ENCODE peak calls at places on chromosome 4, in five cellular contexts. One of them, this sample, is unnamed.

GRCh38 chr4:1035510-1035909 is 24.1 kb downstream of the FGFRL1 start:
- DNase-seq in GM12878: no peak
- DNase-seq in HepG2: peak
- DNase-seq in K562: no peak
- DNase-seq in HCT116: no peak
- DNase-seq in this sample: no peak

GRCh38 chr4:38470708-38471262 is 193.2 kb upstream of the KLF3 start:
- DNase-seq in GM12878: no peak
- DNase-seq in HepG2: no peak
- DNase-seq in K562: no peak
- DNase-seq in HCT116: no peak
- DNase-seq in this sample: no peak

GRCh38 chr4:141499454-141499853 is 136.9 kb upstream of the IL15 start:
- DNase-seq in GM12878: no peak
- DNase-seq in HepG2: no peak
- DNase-seq in K562: no peak
- DNase-seq in HCT116: no peak
- DNase-seq in this sample: no peak

GRCh38 chr4:97942137-97942536 is 201.1 kb downstream of the STPG2 start:
- DNase-seq in GM12878: no peak
- DNase-seq in HepG2: no peak
- DNase-seq in K562: no peak
- DNase-seq in HCT116: peak
- DNase-seq in this sample: no peak

GRCh38 chr4:80268936-80269335 is 2.5 kb downstream of the FGF5 start:
- DNase-seq in GM12878: no peak
- DNase-seq in HepG2: no peak
- DNase-seq in K562: no peak
- DNase-seq in HCT116: no peak
- DNase-seq in this sample: no peak

GRCh38 chr4:111475001-111475400 is 670.3 kb upstream of the FAM241A start:
- DNase-seq in GM12878: no peak
- DNase-seq in HepG2: peak
- DNase-seq in K562: no peak
- DNase-seq in HCT116: peak
- DNase-seq in this sample: peak

GRCh38 chr4:82509029-82509428 is 52.8 kb downstream of the TMEM150C start:
- DNase-seq in GM12878: no peak
- DNase-seq in HepG2: no peak
- DNase-seq in K562: no peak
- DNase-seq in HCT116: no peak
- DNase-seq in this sample: no peak

GRCh38 chr4:128782076-128782715 is 27.3 kb upstream of the JADE1 start:
- DNase-seq in GM12878: no peak
- DNase-seq in HepG2: peak
- DNase-seq in K562: no peak
- DNase-seq in HCT116: peak
- DNase-seq in this sample: no peak

GRCh38 chr4:165360041-165360782 is 18.6 kb upstream of the CPE start:
- DNase-seq in GM12878: no peak
- DNase-seq in HepG2: no peak
- DNase-seq in K562: no peak
- DNase-seq in HCT116: no peak
- DNase-seq in this sample: no peak

GRCh38 chr4:126687655-126688358 is 945.0 kb upstream of the INTU start:
- DNase-seq in GM12878: no peak
- DNase-seq in HepG2: no peak
- DNase-seq in K562: no peak
- DNase-seq in HCT116: no peak
- DNase-seq in this sample: no peak

GRCh38 chr4:11635336-11635735 is 206.6 kb upstream of the HS3ST1 start:
- DNase-seq in GM12878: no peak
- DNase-seq in HepG2: no peak
- DNase-seq in K562: no peak
- DNase-seq in HCT116: peak
- DNase-seq in this sample: no peak

GRCh38 chr4:98203406-98204235 is 57.6 kb upstream of the RAP1GDS1 start:
- DNase-seq in GM12878: peak
- DNase-seq in HepG2: no peak
- DNase-seq in K562: no peak
- DNase-seq in HCT116: no peak
- DNase-seq in this sample: no peak

GRCh38 chr4:161952382-161952781 is 211.4 kb downstream of the FSTL5 start:
- DNase-seq in GM12878: no peak
- DNase-seq in HepG2: no peak
- DNase-seq in K562: no peak
- DNase-seq in HCT116: no peak
- DNase-seq in this sample: no peak

GRCh38 chr4:122005064-122005755 is 53.4 kb upstream of the TRPC3 start:
- DNase-seq in GM12878: no peak
- DNase-seq in HepG2: no peak
- DNase-seq in K562: no peak
- DNase-seq in HCT116: no peak
- DNase-seq in this sample: no peak

GRCh38 chr4:140408974-140409373 is 18.5 kb downstream of the CLGN start:
- DNase-seq in GM12878: no peak
- DNase-seq in HepG2: no peak
- DNase-seq in K562: no peak
- DNase-seq in HCT116: no peak
- DNase-seq in this sample: no peak

GRCh38 chr4:61275214-61275613 is 75.1 kb downstream of the ADGRL3 start:
- DNase-seq in GM12878: no peak
- DNase-seq in HepG2: no peak
- DNase-seq in K562: no peak
- DNase-seq in HCT116: no peak
- DNase-seq in this sample: no peak

GRCh38 chr4:102281171-102281842 is 64.0 kb downstream of the SLC39A8 start:
- DNase-seq in GM12878: no peak
- DNase-seq in HepG2: no peak
- DNase-seq in K562: no peak
- DNase-seq in HCT116: no peak
- DNase-seq in this sample: no peak

GRCh38 chr4:61992351-61992750 is 792.2 kb downstream of the ADGRL3 start:
- DNase-seq in GM12878: no peak
- DNase-seq in HepG2: no peak
- DNase-seq in K562: no peak
- DNase-seq in HCT116: no peak
- DNase-seq in this sample: no peak

GRCh38 chr4:188854451-188854850 is 715.2 kb downstream of the TRIML1 start:
- DNase-seq in GM12878: no peak
- DNase-seq in HepG2: no peak
- DNase-seq in K562: no peak
- DNase-seq in HCT116: no peak
- DNase-seq in this sample: no peak

GRCh38 chr4:101707596-101707995 is 82.9 kb upstream of the BANK1 start:
- DNase-seq in GM12878: no peak
- DNase-seq in HepG2: no peak
- DNase-seq in K562: no peak
- DNase-seq in HCT116: no peak
- DNase-seq in this sample: no peak

GRCh38 chr4:67933755-67934154 is 29.5 kb downstream of the TMPRSS11A start:
- DNase-seq in GM12878: no peak
- DNase-seq in HepG2: no peak
- DNase-seq in K562: no peak
- DNase-seq in HCT116: no peak
- DNase-seq in this sample: no peak

GRCh38 chr4:37490391-37491347 is 195.5 kb downstream of the RELL1 start:
- DNase-seq in GM12878: no peak
- DNase-seq in HepG2: peak
- DNase-seq in K562: no peak
- DNase-seq in HCT116: no peak
- DNase-seq in this sample: no peak

GRCh38 chr4:145278341-145279121 is 98.1 kb upstream of the OTUD4 start:
- DNase-seq in GM12878: no peak
- DNase-seq in HepG2: no peak
- DNase-seq in K562: peak
- DNase-seq in HCT116: no peak
- DNase-seq in this sample: no peak

GRCh38 chr4:153419029-153419428 is 47.1 kb upstream of the TMEM131L start:
- DNase-seq in GM12878: no peak
- DNase-seq in HepG2: no peak
- DNase-seq in K562: no peak
- DNase-seq in HCT116: no peak
- DNase-seq in this sample: peak

DNA sequence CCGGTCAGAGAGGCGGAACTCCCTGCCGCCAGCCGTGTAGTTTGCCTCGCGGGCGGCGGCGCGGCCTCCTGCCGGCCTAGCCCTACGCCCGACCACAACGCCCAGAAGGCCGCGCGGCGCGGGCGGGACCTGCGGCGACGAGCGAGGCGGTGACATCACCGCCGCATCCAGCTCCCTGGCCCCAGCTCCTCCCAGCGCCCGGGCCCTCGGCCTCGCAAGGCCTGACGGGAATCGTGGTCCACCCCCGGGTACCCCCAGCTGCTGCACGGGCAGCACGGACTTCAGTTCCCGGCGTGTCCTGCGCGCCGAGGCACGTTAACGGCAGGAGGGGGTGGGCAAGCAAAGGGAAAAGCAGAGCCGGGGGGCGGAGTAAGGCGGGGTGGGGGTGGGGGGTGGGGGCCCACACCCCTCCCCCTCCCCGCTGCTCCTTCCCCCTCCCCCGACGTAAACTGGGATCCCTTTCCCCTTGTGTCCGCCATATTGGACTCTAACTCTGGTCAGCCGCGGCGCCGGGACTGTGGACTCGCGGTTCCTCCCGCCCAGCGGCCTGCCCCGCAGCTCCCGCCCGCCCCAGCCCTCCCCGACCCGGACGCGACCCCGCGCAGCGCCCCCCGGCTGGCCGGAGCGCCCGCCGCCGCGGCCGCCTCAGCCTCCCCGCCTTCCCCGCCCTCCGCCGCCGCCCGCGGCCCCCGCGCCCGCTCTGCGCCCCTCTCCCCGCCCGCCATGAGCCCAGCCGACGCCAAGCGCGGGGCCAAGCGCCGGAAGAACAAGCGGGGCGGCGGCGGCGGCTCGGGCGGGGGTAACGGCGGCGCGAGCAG is at the start of gene FAM193A:
- DNase-seq in GM12878: peak
- DNase-seq in HepG2: peak
- DNase-seq in K562: peak
- DNase-seq in HCT116: peak
- DNase-seq in this sample: peak
- TF ChIP-seq ATF3 in GM12878: no peak
- TF ChIP-seq ATF3 in HepG2: peak
- TF ChIP-seq ATF3 in K562: no peak
- TF ChIP-seq ATF3 in HCT116: no peak
- TF ChIP-seq ATF3 in this sample: peak

DNA sequence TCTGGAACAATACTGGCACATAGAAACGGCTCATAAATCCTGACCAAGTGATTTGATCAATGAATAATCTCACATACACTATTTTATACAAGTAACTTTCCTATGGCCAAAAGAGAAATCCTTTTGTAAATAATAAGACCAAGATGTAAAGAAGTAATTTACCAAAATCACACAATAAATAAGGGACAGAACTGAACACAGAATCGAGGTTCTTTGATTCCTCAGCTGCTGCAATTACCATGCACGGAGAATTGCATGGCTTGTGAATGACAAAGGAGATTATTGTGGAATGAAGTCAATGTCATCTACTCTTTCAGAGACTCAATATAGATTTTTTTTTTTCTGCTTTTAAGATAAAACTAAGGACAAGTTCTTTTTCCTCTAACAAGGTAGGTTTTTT is 576.7 kb upstream of the SMIM31 start:
- DNase-seq in GM12878: no peak
- DNase-seq in HepG2: no peak
- DNase-seq in K562: no peak
- DNase-seq in HCT116: no peak
- DNase-seq in this sample: no peak
- TF ChIP-seq SIN3A in GM12878: no peak
- TF ChIP-seq SIN3A in HepG2: no peak
- TF ChIP-seq SIN3A in K562: no peak
- TF ChIP-seq SIN3A in HCT116: no peak
- TF ChIP-seq SIN3A in this sample: no peak

DNA sequence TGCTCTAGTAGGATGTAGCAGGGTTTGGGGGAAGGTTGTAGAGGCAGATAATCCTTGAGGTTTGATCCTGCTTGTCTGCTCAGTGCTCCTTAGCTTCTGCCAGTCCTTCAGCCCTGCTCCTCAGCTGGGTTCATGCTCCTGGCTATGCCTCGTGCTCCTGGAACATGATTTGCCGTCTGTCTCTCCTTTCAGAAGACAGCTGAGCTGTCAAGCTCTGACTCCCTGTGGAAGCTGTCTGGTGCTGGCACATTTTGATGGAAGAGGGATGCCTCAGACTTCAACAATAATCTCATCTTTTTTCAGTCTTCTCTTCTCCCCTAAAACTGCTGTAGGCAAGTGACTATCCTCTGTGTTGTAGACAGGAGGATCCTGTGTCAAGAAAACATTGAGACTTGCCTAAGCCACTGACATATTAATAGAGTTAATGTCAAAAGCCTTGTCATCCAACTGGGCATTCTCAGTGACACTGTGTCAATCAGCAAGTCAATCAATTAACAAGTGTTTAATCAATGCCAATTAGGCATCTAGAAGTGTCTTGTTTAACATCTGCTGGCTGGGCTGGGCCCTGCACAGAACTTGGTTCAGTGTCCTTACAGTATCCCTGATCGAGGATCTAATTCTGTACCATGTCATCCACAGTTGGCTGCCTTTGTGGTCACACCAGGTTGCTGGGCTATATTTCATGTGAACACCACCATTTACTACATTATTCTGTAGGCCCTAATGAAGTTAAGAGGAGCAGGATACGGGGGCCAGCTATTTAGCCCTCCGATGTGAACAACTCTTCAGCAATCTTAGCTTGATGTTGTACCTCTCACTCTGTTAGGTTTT is 96.7 kb downstream of the SYNPO2 start:
- DNase-seq in GM12878: no peak
- DNase-seq in HepG2: no peak
- DNase-seq in K562: no peak
- DNase-seq in HCT116: no peak
- DNase-seq in this sample: no peak
- TF ChIP-seq POLR2A in GM12878: no peak
- TF ChIP-seq POLR2A in HepG2: no peak
- TF ChIP-seq POLR2A in K562: no peak
- TF ChIP-seq POLR2A in HCT116: no peak
- TF ChIP-seq POLR2A in this sample: no peak

DNA sequence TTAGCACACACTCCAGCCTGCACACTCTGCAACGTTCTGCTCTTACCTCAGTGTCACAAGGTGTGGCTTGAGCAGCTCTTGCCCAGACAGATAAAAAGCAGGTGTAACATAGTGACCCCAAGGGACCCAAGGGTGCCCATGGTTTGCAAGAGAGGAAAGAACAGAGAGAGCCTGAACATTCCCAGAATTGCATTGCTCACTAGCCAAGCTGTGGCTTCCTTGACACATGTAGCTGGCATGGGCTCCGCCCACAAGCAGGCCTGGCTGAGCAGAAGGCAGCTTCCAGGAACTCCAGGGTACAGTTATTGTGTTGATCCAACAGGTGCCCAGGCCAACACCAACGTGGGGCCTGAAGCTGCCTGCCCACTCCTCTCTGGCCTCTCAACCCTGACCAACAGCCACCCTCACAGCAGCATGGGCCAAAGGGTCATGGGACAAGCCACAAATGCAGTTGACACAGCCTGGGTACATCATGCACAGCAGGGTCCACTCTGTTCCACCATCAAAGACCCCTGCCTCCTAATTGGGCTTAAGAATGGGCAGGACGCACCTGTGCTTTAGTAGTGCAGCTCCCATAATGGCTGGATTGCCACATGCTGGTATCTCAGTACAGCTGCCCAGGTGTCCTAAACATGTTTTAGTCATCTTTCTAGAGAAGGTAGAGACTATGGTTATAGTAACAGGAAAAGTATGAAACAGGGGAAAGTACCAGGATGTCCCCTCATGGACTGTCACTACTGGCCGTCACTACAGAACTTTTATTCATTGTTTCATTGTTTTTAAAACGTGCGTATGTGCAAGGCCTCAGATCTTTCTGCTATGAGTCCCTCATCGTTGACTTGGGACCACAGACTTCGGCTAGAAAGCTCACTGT is 73.7 kb upstream of the ACSL1 start:
- DNase-seq in GM12878: no peak
- DNase-seq in HepG2: no peak
- DNase-seq in K562: no peak
- DNase-seq in HCT116: no peak
- DNase-seq in this sample: no peak
- TF ChIP-seq ATF3 in GM12878: no peak
- TF ChIP-seq ATF3 in HepG2: no peak
- TF ChIP-seq ATF3 in K562: no peak
- TF ChIP-seq ATF3 in HCT116: no peak
- TF ChIP-seq ATF3 in this sample: no peak